ENCODE peak calls at places on chromosomes 11 and 22, in nine cellular contexts. T is heart right ventricle, D is coronary artery, H is fibroblast of lung, O is psoas muscle, A is foreskin fibroblast, N is GM20000, V is sigmoid colon, S is PC-3. E is an unnamed sample.

GRCh38 chr11:60918251-60918940 is 4.4 kb downstream of the TMEM109 start:
- DNase-seq in D (no peak), S (no peak), A (no peak), N (peak), O (no peak), T (no peak), H (no peak), V (no peak), E (no peak)

GRCh38 chr22:25898707-25899365 is 156.8 kb downstream of the MYO18B start:
- DNase-seq in S (no peak), A (no peak), D (no peak), H (no peak), O (no peak), V (no peak), N (no peak), T (no peak), E (no peak)

GRCh38 chr11:130157840-130158239 is 1.7 kb upstream of the ST14 start:
- DNase-seq in A (no peak), O (no peak), S (no peak), T (no peak), H (no peak), N (no peak), D (no peak), V (no peak), E (no peak)

GRCh38 chr11:120130991-120131760 is 6.7 kb downstream of the TRIM29 start:
- DNase-seq in T (no peak), D (peak), V (peak), A (no peak), O (no peak), N (no peak), S (no peak), H (no peak), E (no peak)

GRCh38 chr11:18790820-18791174 is 801 bp downstream of the PTPN5 start:
- DNase-seq in T (no peak), A (no peak), V (no peak), S (no peak), D (no peak), N (no peak), O (no peak), H (no peak), E (no peak)

GRCh38 chr11:87353904-87354303 is 316.2 kb downstream of the TMEM135 start:
- DNase-seq in O (no peak), A (no peak), S (no peak), T (no peak), V (no peak), N (no peak), D (no peak), H (no peak), E (no peak)

GRCh38 chr22:23106906-23107367 is 34.9 kb downstream of the RSPH14 start:
- DNase-seq in S (no peak), O (no peak), H (no peak), N (no peak), A (no peak), T (peak), V (no peak), D (no peak), E (no peak)

GRCh38 chr11:114208371-114208770 is 87.8 kb upstream of the NNMT start:
- DNase-seq in O (no peak), H (no peak), N (no peak), S (no peak), V (no peak), T (no peak), A (no peak), D (no peak), E (no peak)

GRCh38 chr11:12288212-12288933 is 89.0 kb upstream of the PARVA start:
- DNase-seq in D (peak), T (peak), S (peak), V (peak), A (peak), O (peak), H (peak), N (peak), E (peak)

GRCh38 chr11:12286606-12287005 is 90.8 kb upstream of the PARVA start:
- DNase-seq in V (no peak), S (no peak), D (peak), N (no peak), H (no peak), T (no peak), A (no peak), O (no peak), E (no peak)

GRCh38 chr11:12288934-12289666 is 88.3 kb upstream of the PARVA start:
- DNase-seq in N (no peak), D (no peak), T (no peak), H (no peak), S (no peak), O (no peak), V (no peak), A (no peak), E (no peak)

GRCh38 chr11:12287009-12287373 is 90.4 kb upstream of the PARVA start:
- DNase-seq in O (peak), A (peak), S (peak), D (peak), T (no peak), N (no peak), H (peak), V (peak), E (no peak)

GRCh38 chr11:12287374-12288211 is 89.8 kb upstream of the PARVA start:
- DNase-seq in T (peak), S (peak), O (peak), A (peak), D (peak), V (peak), H (peak), N (no peak), E (no peak)
- TF ChIP-seq CTCF in T (no peak), S (peak), O (no peak), A (peak), D (peak), V (peak), H (peak), N (no peak), E (peak)

DNA sequence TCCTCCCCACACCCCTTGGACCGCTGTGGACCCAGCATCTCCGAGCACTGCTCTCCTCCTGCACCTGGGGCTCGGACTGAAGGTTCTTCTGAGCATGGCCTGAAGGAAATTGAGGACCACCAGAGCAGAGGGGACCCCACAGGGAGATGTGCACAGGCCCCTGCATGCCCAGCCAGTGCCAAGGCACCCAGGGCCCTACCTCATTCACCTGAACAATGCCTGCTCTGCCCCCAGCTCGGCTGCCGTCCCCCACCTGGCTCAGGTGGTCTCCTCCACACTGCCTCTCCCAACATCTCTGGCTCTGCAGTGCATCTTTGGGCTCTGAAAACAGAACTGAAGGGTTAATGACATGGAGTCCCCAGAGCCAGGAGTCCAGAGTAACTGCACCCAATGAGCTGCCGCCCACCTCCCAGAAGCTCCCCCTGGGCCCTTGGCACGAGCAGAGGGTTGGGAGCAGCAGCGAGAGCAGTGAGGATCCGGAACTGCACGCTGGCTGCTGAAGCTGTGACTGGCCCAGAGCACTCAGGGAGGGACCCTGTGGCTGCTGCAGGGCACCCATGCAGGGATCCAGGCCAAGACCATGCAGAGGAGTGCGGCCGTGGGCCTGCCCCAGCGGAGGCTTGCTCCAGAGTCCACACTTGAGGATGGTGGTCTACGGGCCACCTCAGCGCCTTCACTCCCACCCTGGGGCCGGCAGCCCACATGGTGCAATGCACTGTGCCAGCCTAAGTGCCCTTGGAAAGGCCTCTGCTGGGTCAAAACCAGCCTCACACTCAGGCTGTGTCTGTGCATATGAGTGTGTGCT is 686.0 kb downstream of the TBC1D22A start:
- DNase-seq in D (no peak), O (no peak), H (no peak), A (no peak), T (no peak), V (no peak), N (no peak), S (no peak), E (no peak)
- TF ChIP-seq CTCF in D (no peak), O (no peak), H (no peak), A (no peak), T (no peak), V (no peak), N (no peak), S (no peak), E (no peak)

DNA sequence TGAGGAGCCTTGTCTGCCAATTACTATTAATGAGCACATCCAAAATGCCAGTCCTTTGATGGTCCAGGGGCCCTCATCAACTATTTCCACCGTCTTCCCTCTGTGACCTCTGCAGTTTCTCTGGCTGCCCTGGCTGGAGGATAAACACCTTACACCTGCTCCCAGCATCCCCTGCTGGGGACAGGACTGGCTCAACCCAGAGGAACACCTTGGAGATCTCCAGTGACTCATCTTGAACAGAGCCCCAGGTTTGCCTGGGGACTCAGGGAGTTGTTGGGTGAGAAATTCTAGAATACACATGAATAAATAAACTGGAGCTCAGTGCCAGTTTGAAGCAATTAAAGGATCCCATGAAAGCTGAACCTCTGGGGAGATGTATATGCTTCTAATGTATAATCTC is 24.0 kb upstream of the ELF5 start:
- DNase-seq in S (peak), D (no peak), T (no peak), V (no peak), N (no peak), O (no peak), H (no peak), A (no peak), E (no peak)
- TF ChIP-seq CTCF in S (no peak), D (no peak), T (no peak), V (no peak), N (no peak), O (no peak), H (no peak), A (no peak), E (no peak)

DNA sequence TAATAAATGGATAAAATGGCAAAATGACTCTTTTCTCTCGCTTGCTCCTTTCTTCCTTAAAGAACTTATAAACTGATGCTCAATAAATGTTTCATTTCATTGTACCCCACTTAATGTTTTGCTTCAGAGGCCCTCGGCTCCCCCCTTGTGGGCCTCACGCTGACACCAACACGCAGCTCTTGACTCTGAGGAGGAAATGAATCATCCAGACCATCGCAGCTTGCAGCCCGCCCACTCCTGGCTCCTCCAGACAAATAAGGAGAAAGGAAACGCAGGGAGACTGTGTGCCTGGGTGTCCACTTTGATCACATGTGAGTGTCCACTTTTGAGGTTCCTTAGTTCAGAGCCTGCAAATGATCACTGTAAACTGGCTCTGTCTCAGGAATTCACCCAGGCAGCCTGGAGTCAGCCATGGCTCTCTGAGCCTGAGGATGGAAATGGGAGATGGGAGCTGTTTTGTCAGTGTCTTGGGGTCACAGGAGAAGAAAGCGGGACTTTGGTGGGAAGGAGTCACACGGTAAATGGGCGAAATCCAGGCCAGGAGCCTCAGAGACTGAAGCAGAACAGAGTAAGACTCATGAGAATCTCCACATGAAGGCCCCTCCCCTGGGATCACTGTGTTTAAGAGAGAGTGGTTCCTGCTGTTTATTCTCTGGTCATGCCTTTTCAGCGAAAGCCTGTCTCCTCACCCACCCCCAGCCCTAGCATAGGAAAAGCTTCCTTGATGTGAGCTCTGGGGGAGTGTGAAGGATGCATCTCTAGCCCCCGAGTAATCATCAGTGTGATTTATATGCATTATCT is 96.5 kb downstream of the CWC15 start:
- DNase-seq in S (peak), T (peak), N (peak), O (peak), D (peak), A (peak), V (peak), H (peak), E (peak)
- TF ChIP-seq CTCF in S (peak), T (peak), N (peak), O (peak), D (no peak), A (peak), V (no peak), H (peak), E (no peak)

GRCh38 chr11:10906521-10906920 is 48.7 kb upstream of the ZBED5 start:
- DNase-seq in N (no peak), A (peak), S (peak), V (no peak), H (peak), T (no peak), O (no peak), D (no peak), E (no peak)
- TF ChIP-seq CTCF in N (no peak), A (no peak), S (peak), V (no peak), H (no peak), T (peak), O (peak), D (no peak), E (no peak)

DNA sequence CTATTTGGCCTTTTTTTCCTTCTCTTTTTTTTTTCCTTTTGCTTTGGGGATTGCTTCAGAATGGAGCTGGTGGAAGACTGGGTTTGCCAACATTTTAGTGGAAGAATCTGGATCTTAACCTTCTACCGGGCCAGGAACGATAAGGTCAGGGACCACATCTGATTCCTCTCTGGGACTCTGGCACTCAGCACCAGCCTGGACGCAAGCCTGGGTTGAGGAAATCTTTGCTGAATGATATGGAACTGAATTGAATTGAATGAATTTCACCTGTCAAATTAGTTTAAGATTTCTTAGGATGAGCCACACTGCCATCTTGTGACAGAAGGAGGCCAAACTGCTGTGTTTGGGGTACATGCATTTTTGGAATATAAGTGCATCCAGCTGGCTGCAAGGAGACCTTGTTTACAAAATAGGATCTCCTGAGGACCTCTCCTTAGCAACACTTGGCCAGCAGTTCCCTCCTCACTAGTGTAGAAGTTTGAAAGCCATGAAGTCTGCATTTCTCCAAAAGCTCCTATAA is 30.4 kb downstream of the TPBGL start:
- DNase-seq in T (no peak), N (no peak), D (peak), O (no peak), H (peak), S (peak), V (peak), A (peak), E (no peak)
- TF ChIP-seq CTCF in T (peak), N (no peak), D (no peak), O (no peak), H (peak), S (peak), V (no peak), A (peak), E (peak)

DNA sequence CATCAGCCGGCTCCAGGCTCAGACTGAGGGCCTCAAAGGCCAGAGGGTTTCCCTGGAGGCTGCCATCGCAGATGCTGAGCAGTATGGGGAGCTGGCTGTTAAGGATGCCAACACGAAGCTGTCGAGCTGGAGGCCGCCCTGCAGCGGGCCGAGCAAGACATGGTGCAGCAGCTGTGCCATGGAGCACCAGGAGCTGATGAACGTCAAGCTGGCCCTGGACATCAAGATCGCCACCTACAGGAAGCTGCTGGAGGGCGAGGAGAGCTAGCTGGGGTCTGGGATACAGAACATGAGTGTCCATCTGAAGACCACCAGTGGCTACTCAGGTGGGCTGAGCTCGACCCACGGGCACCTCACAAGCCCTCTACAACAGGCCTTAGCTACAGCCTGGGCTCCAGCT is 4.0 kb upstream of the SCUBE2 start:
- DNase-seq in D (no peak), N (no peak), A (no peak), O (no peak), V (no peak), S (no peak), T (no peak), H (no peak), E (no peak)
- TF ChIP-seq CTCF in D (no peak), N (peak), A (no peak), O (no peak), V (no peak), S (peak), T (peak), H (peak), E (no peak)